ENCODE peak calls at places on chromosomes 1 and 21, in six cellular contexts. H, W, N, C, A and P are unnamed samples. For H3K9me3, the result is how much of the 10 kb centered on the place peaks cover.

GRCh38 chr1:29217633-29218032 is 13.1 kb downstream of the MECR start:
- DNase-seq in A (no peak), H (no peak), C (no peak), W (no peak), N (no peak), P (no peak)

GRCh38 chr1:203112451-203112850 is 15.1 kb upstream of the ADORA1 start:
- DNase-seq in W (no peak), H (no peak), A (no peak), N (no peak), C (no peak), P (no peak)

GRCh38 chr1:61182049-61182448 is 99.7 kb downstream of the NFIA start:
- DNase-seq in W (no peak), N (peak), A (peak), C (no peak), H (no peak), P (no peak)

GRCh38 chr21:45506241-45506817 is 35.9 kb downstream of the SLC19A1 start:
- DNase-seq in A (no peak), C (no peak), W (peak), H (no peak), N (no peak), P (no peak)

GRCh38 chr1:183808296-183809027 is 3.5 kb downstream of the RGL1 start:
- DNase-seq in H (no peak), W (no peak), A (no peak), C (no peak), N (no peak), P (no peak)

GRCh38 chr1:156870734-156871133 is 10.1 kb downstream of the NTRK1 start:
- DNase-seq in A (peak), N (peak), W (no peak), H (peak), C (no peak), P (no peak)

GRCh38 chr1:112219267-112219666 is 176.7 kb upstream of the CTTNBP2NL start:
- DNase-seq in N (no peak), A (no peak), C (no peak), W (no peak), H (no peak), P (no peak)

GRCh38 chr1:232904566-232904965 is 45.8 kb upstream of the NTPCR start:
- DNase-seq in C (no peak), H (peak), W (no peak), N (peak), A (peak), P (no peak)

GRCh38 chr1:16236091-16236494 is 890 bp downstream of the CPLANE2 start:
- DNase-seq in C (no peak), W (peak), N (no peak), H (peak), A (peak), P (peak)

GRCh38 chr1:65308781-65309316 is 494 bp upstream of the DNAJC6 start:
- DNase-seq in W (no peak), H (no peak), N (no peak), C (no peak), A (no peak), P (no peak)

GRCh38 chr1:210301254-210301955 is 27.3 kb upstream of the HHAT start:
- DNase-seq in A (no peak), N (peak), H (no peak), W (no peak), C (no peak), P (no peak)

GRCh38 chr21:43311303-43311817 is 115.6 kb downstream of the SIK1 start:
- DNase-seq in W (no peak), H (no peak), C (no peak), A (no peak), N (no peak), P (no peak)

GRCh38 chr1:154431586-154432373 is 26.6 kb downstream of the IL6R start:
- DNase-seq in A (peak), W (peak), C (no peak), H (peak), N (peak), P (peak)

GRCh38 chr1:111402083-111402482 is 25.5 kb downstream of the OVGP1 start:
- DNase-seq in N (no peak), H (no peak), A (no peak), W (no peak), C (no peak), P (no peak)

GRCh38 chr21:33608559-33608958 is 20.1 kb upstream of the DONSON start:
- DNase-seq in W (no peak), C (no peak), N (peak), H (no peak), A (peak), P (no peak)

GRCh38 chr1:93839307-93839706 is 39.7 kb downstream of the DNTTIP2 start:
- DNase-seq in C (no peak), N (peak), A (peak), H (peak), W (no peak), P (no peak)

GRCh38 chr1:42179275-42179674 is 14.7 kb upstream of the GUCA2A start:
- DNase-seq in N (peak), H (no peak), C (no peak), A (peak), W (no peak), P (no peak)

DNA sequence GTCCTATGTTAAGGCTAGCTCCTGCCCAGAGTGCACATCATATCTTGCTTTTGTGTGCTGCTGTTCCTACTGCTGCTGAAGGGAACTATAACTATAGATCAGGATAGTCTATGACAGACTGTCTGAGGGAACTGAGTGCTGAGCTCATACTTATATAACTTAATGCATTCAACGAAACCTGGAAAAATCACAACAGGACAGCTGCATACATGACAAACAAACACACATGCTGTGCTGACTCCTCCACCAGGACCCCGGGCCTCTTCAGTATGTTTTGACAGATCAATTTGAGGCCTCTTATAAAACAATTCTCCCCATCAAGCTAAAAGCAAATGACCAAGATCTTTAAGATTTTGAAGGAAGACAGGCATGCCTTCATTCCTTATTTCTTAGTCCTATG is 1031.4 kb upstream of the ADGRL2 start:
- DNase-seq in W (no peak), H (no peak), C (no peak), N (no peak), A (no peak), P (no peak)
- H3K9me3 ChIP-seq in W (under half), H (under half), C (under half), N (under half), A (under half), P (under half)

GRCh38 chr1:49252917-49253316 is 476.2 kb upstream of the BEND5 start:
- DNase-seq in C (no peak), H (no peak), W (no peak), A (no peak), N (no peak), P (no peak)

GRCh38 chr1:49251385-49251784 is 474.7 kb upstream of the BEND5 start:
- DNase-seq in W (no peak), H (no peak), C (no peak), A (no peak), N (no peak), P (no peak)
- H3K9me3 ChIP-seq in W (under half), H (under half), C (under half), A (under half), N (under half), P (under half)

GRCh38 chr1:3116560-3116959 is 47.6 kb downstream of the PRDM16 start:
- DNase-seq in N (no peak), H (no peak), C (no peak), A (no peak), W (no peak), P (no peak)

GRCh38 chr1:3120994-3121393 is 52.0 kb downstream of the PRDM16 start:
- DNase-seq in C (no peak), A (no peak), H (no peak), N (no peak), W (no peak), P (no peak)

GRCh38 chr1:3117879-3118278 is 48.9 kb downstream of the PRDM16 start:
- DNase-seq in A (no peak), H (no peak), C (no peak), N (no peak), W (no peak), P (no peak)

GRCh38 chr1:3119748-3120524 is 50.9 kb downstream of the PRDM16 start:
- DNase-seq in W (no peak), A (no peak), N (peak), C (no peak), H (no peak), P (no peak)

DNA sequence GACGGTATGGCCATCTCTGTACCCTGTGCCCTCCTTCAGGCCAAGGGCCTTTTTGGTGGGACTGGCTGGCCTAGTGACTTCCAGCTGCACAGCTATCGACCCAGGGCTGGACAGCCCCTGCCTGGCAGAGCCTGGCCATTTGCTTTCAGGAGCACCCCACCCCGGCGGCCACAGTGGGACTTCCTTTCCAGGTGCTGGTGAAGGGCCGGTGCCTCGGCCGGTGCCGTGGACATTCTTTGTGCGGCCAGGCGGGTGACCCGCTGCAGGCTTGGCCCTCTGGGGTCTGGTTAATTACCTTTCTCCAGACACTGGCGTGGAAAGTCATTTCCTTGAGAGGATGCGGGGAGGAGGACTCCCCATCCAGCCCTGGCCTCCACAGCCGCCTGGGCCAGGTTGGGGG is 50.1 kb downstream of the PRDM16 start:
- DNase-seq in A (no peak), C (no peak), W (no peak), N (no peak), H (no peak), P (no peak)
- H3K9me3 ChIP-seq in A (under half), C (under half), W (under half), N (under half), H (under half), P (under half)

DNA sequence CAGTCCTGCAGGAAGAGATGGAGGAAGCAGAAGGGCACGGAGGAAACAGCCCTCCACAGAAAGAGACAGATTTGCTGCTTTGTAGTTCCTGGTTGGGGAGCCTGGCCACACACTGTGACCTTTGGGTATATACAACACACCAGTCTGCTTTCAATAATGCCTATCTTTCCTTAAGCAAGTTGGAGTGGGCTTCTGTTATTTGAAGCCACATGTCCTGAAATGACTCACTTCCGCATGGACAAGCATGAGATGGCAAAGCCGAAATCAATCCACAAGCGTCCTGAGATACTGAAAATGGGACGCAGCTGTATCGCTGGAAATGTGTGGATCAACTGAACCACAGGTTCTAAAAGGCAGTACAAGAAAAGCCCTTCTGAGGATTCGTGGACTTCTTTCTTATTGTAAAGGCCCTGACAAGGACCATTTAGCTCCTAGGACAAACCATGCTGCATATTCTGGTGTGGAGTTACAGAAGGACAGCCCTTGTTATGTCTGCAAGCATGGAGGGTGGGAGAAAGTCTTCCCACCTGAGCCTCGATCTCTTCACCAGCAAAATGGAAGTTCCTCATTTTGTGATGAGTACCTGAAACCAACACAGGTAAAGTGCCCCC is 22.7 kb upstream of the FHAD1 start:
- DNase-seq in A (no peak), W (no peak), N (no peak), H (no peak), C (no peak), P (no peak)
- H3K9me3 ChIP-seq in A (under half), W (under half), N (under half), H (under half), C (under half), P (under half)